ENCODE peak calls at places on chromosome 1, in ten cellular contexts. One of them, this sample, is unnamed.
A peak's percentile ranks its signal among the peaks of the same experiment; 100 is the strongest.

GRCh38 chr1:90719321-90720136 is 2.4 kb upstream of the BARHL2 start:
- DNase-seq in brain microvascular endothelial cell: no peak
- DNase-seq in upper lobe of right lung: no peak
- DNase-seq in psoas muscle: no peak
- DNase-seq in lower lobe of right lung: no peak
- DNase-seq in uterus: no peak
- DNase-seq in body of pancreas: no peak
- DNase-seq in neural progenitor cell: peak; percentile 59
- DNase-seq in esophagus muscularis mucosa: peak; percentile 70
- DNase-seq in endothelial cell of umbilical vein: no peak
- DNase-seq in this sample: peak; percentile 55

GRCh38 chr1:95004013-95004412 is 68.7 kb downstream of the ALG14 start:
- DNase-seq in brain microvascular endothelial cell: no peak
- DNase-seq in upper lobe of right lung: no peak
- DNase-seq in psoas muscle: no peak
- DNase-seq in lower lobe of right lung: no peak
- DNase-seq in uterus: no peak
- DNase-seq in body of pancreas: no peak
- DNase-seq in neural progenitor cell: no peak
- DNase-seq in esophagus muscularis mucosa: peak; percentile 14
- DNase-seq in endothelial cell of umbilical vein: no peak
- DNase-seq in this sample: no peak

GRCh38 chr1:202143768-202144509 is 598 bp downstream of the ARL8A start:
- DNase-seq in brain microvascular endothelial cell: no peak
- DNase-seq in upper lobe of right lung: peak; percentile 77
- DNase-seq in psoas muscle: peak; percentile 73
- DNase-seq in lower lobe of right lung: peak; percentile 75
- DNase-seq in uterus: no peak
- DNase-seq in body of pancreas: peak; percentile 51
- DNase-seq in neural progenitor cell: peak; percentile 62
- DNase-seq in esophagus muscularis mucosa: no peak
- DNase-seq in endothelial cell of umbilical vein: peak; percentile 30
- DNase-seq in this sample: no peak

GRCh38 chr1:225481738-225482137 is 53.9 kb upstream of the LBR start:
- DNase-seq in brain microvascular endothelial cell: no peak
- DNase-seq in upper lobe of right lung: no peak
- DNase-seq in psoas muscle: no peak
- DNase-seq in lower lobe of right lung: no peak
- DNase-seq in uterus: no peak
- DNase-seq in body of pancreas: no peak
- DNase-seq in neural progenitor cell: no peak
- DNase-seq in esophagus muscularis mucosa: peak; percentile 87
- DNase-seq in endothelial cell of umbilical vein: no peak
- DNase-seq in this sample: peak; percentile 19

GRCh38 chr1:185426761-185427698 is 110.0 kb upstream of the IVNS1ABP start:
- DNase-seq in brain microvascular endothelial cell: peak; percentile 49
- DNase-seq in upper lobe of right lung: no peak
- DNase-seq in psoas muscle: no peak
- DNase-seq in lower lobe of right lung: no peak
- DNase-seq in uterus: no peak
- DNase-seq in body of pancreas: peak; percentile 20
- DNase-seq in neural progenitor cell: no peak
- DNase-seq in esophagus muscularis mucosa: no peak
- DNase-seq in endothelial cell of umbilical vein: peak; percentile 92
- DNase-seq in this sample: no peak

GRCh38 chr1:237104096-237104495 is 62.1 kb downstream of the RYR2 start:
- DNase-seq in brain microvascular endothelial cell: no peak
- DNase-seq in upper lobe of right lung: no peak
- DNase-seq in psoas muscle: no peak
- DNase-seq in lower lobe of right lung: no peak
- DNase-seq in uterus: no peak
- DNase-seq in body of pancreas: no peak
- DNase-seq in neural progenitor cell: no peak
- DNase-seq in esophagus muscularis mucosa: no peak
- DNase-seq in endothelial cell of umbilical vein: no peak
- DNase-seq in this sample: no peak

GRCh38 chr1:223708001-223708359 is 4.4 kb upstream of the CAPN2 start:
- DNase-seq in brain microvascular endothelial cell: no peak
- DNase-seq in upper lobe of right lung: no peak
- DNase-seq in psoas muscle: no peak
- DNase-seq in lower lobe of right lung: no peak
- DNase-seq in uterus: no peak
- DNase-seq in body of pancreas: no peak
- DNase-seq in neural progenitor cell: no peak
- DNase-seq in esophagus muscularis mucosa: no peak
- DNase-seq in endothelial cell of umbilical vein: no peak
- DNase-seq in this sample: no peak

GRCh38 chr1:67377253-67377652 is 52.9 kb downstream of the SERBP1 start:
- DNase-seq in brain microvascular endothelial cell: no peak
- DNase-seq in upper lobe of right lung: no peak
- DNase-seq in psoas muscle: no peak
- DNase-seq in lower lobe of right lung: no peak
- DNase-seq in uterus: no peak
- DNase-seq in body of pancreas: no peak
- DNase-seq in neural progenitor cell: no peak
- DNase-seq in esophagus muscularis mucosa: no peak
- DNase-seq in endothelial cell of umbilical vein: no peak
- DNase-seq in this sample: no peak

GRCh38 chr1:226209307-226210059 is 14.0 kb upstream of the MIXL1 start:
- DNase-seq in brain microvascular endothelial cell: no peak
- DNase-seq in upper lobe of right lung: no peak
- DNase-seq in psoas muscle: no peak
- DNase-seq in lower lobe of right lung: no peak
- DNase-seq in uterus: no peak
- DNase-seq in body of pancreas: no peak
- DNase-seq in neural progenitor cell: no peak
- DNase-seq in esophagus muscularis mucosa: no peak
- DNase-seq in endothelial cell of umbilical vein: no peak
- DNase-seq in this sample: no peak

GRCh38 chr1:25869909-25870606 is 5.5 kb downstream of the PAQR7 start:
- DNase-seq in brain microvascular endothelial cell: no peak
- DNase-seq in upper lobe of right lung: peak; percentile 19
- DNase-seq in psoas muscle: peak; percentile 26
- DNase-seq in lower lobe of right lung: no peak
- DNase-seq in uterus: no peak
- DNase-seq in body of pancreas: no peak
- DNase-seq in neural progenitor cell: peak; percentile 47
- DNase-seq in esophagus muscularis mucosa: no peak
- DNase-seq in endothelial cell of umbilical vein: no peak
- DNase-seq in this sample: no peak

GRCh38 chr1:58013237-58013636 is 533.3 kb downstream of the OMA1 start:
- DNase-seq in brain microvascular endothelial cell: no peak
- DNase-seq in upper lobe of right lung: no peak
- DNase-seq in psoas muscle: no peak
- DNase-seq in lower lobe of right lung: no peak
- DNase-seq in uterus: no peak
- DNase-seq in body of pancreas: no peak
- DNase-seq in neural progenitor cell: peak; percentile 41
- DNase-seq in esophagus muscularis mucosa: no peak
- DNase-seq in endothelial cell of umbilical vein: no peak
- DNase-seq in this sample: no peak
- TF ChIP-seq CTCF in brain microvascular endothelial cell: no peak
- TF ChIP-seq CTCF in upper lobe of right lung: no peak
- TF ChIP-seq CTCF in psoas muscle: no peak
- TF ChIP-seq CTCF in lower lobe of right lung: no peak
- TF ChIP-seq CTCF in uterus: no peak
- TF ChIP-seq CTCF in body of pancreas: no peak
- TF ChIP-seq CTCF in neural progenitor cell: peak; percentile 23
- TF ChIP-seq CTCF in esophagus muscularis mucosa: no peak
- TF ChIP-seq CTCF in endothelial cell of umbilical vein: no peak
- TF ChIP-seq CTCF in this sample: no peak

DNA sequence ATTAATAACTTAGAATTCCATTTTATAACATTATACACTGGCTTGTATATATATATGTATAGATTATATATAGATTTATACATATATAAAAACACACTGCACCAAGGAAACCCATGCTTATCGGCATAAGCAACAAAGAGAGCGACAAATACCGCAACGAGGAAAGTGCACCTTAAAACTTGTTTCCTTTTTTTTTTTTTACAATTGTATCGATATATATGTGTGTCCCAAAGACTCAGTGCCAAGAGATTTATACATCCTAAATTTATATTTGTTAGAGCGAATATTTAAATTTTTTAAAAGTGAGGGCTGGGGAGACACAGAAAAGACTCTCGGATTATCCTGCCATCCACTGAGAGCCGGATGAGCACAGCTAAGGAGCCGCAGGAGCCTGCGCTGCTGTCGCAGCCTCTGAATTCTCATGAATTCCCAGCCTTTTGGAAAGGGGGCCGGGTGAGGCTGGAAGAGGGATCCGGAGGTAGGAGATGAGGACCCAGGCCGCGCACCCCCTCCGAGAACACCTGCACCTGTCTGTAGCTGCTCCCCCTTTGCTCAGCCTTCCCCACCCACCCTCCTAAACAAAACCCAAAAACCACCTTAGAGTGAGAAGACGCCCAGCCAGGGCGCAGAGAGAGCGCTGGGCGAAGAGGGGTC is 5.2 kb downstream of the DMRTA2 start:
- DNase-seq in brain microvascular endothelial cell: no peak
- DNase-seq in upper lobe of right lung: no peak
- DNase-seq in psoas muscle: no peak
- DNase-seq in lower lobe of right lung: no peak
- DNase-seq in uterus: no peak
- DNase-seq in body of pancreas: no peak
- DNase-seq in neural progenitor cell: peak; percentile 56
- DNase-seq in esophagus muscularis mucosa: no peak
- DNase-seq in endothelial cell of umbilical vein: no peak
- DNase-seq in this sample: no peak
- H3K27ac ChIP-seq in brain microvascular endothelial cell: no peak overlapping the region
- H3K27ac ChIP-seq in upper lobe of right lung: no peak overlapping the region
- H3K27ac ChIP-seq in psoas muscle: no peak overlapping the region
- H3K27ac ChIP-seq in lower lobe of right lung: no peak overlapping the region
- H3K27ac ChIP-seq in uterus: no peak overlapping the region
- H3K27ac ChIP-seq in body of pancreas: no peak overlapping the region
- H3K27ac ChIP-seq in neural progenitor cell: no peak overlapping the region
- H3K27ac ChIP-seq in esophagus muscularis mucosa: no peak overlapping the region
- H3K27ac ChIP-seq in endothelial cell of umbilical vein: no peak overlapping the region
- H3K27ac ChIP-seq in this sample: no peak overlapping the region

DNA sequence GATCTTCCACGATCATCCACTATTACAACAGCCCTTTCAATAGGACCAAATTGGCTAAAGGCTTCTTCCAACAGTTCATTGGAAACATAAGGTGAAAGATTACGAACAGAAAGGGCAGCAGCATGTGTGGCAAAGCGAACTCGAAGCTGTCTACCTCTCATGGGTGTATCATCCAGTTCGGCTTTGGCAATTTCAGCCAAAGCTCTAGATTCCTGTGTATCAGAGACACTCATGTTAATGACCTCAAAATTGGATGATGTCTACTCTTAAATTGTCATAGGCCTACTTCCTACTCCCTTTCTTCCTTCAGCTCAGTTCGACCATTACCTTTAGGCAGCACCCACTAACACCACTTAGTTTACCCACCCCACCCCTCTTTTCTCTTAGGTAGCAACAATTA is 2.2 kb downstream of the SFPQ start:
- DNase-seq in brain microvascular endothelial cell: no peak
- DNase-seq in upper lobe of right lung: no peak
- DNase-seq in psoas muscle: no peak
- DNase-seq in lower lobe of right lung: no peak
- DNase-seq in uterus: no peak
- DNase-seq in body of pancreas: no peak
- DNase-seq in neural progenitor cell: no peak
- DNase-seq in esophagus muscularis mucosa: no peak
- DNase-seq in endothelial cell of umbilical vein: no peak
- DNase-seq in this sample: no peak
- H3K36me3 ChIP-seq in brain microvascular endothelial cell: peaks cover 62% of the 10 kb centered on the region
- H3K36me3 ChIP-seq in upper lobe of right lung: peaks cover 58% of the 10 kb centered on the region
- H3K36me3 ChIP-seq in psoas muscle: peaks cover 15% of the 10 kb centered on the region
- H3K36me3 ChIP-seq in lower lobe of right lung: peaks cover 56% of the 10 kb centered on the region
- H3K36me3 ChIP-seq in uterus: no peaks in the 10 kb centered on the region
- H3K36me3 ChIP-seq in body of pancreas: peaks cover 28% of the 10 kb centered on the region
- H3K36me3 ChIP-seq in neural progenitor cell: peaks cover 55% of the 10 kb centered on the region
- H3K36me3 ChIP-seq in esophagus muscularis mucosa: peaks cover 52% of the 10 kb centered on the region
- H3K36me3 ChIP-seq in endothelial cell of umbilical vein: peaks cover 35% of the 10 kb centered on the region
- H3K36me3 ChIP-seq in this sample: peaks cover 15% of the 10 kb centered on the region

DNA sequence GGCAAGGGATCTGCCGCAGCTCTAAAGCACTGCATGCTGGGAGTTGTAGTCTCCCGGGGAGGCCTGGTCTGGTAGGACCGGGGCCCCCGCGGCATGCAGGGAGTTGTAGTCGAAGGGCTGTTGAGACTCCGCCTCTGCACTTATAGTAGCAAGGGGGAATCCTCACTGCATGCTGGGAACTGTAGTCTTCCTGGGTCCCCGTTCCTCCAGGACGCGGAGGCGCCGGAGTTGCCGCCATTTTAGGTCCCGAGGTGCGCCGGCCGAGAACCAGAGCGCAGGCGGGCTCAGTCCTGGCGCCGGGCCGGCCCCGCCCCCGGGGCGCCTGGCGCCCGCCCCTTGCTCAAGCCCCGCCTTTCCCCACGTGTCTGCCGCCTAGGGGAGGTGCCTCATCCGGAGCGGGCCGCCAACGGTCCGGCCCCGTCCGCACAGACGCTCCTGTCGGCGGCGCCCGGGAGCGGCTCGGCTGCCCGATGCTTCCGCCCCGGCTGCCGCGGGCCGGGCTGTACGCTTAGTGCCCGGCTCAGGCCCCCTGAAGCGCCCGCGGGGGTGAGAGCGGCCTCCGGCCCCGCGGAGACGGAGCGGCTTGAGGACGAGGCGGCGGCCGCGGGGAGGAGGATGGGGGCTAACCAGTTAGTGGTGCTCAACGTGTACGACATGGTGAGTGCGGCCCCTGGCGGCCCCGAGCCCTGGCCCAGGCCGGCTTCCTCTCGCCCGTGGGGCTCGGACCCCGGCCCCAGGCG is at the start of gene DESI2:
- DNase-seq in brain microvascular endothelial cell: peak; percentile 100
- DNase-seq in upper lobe of right lung: peak; percentile 98
- DNase-seq in psoas muscle: peak; percentile 99
- DNase-seq in lower lobe of right lung: peak; percentile 99
- DNase-seq in uterus: peak; percentile 100
- DNase-seq in body of pancreas: peak; percentile 99
- DNase-seq in neural progenitor cell: peak; percentile 100
- DNase-seq in esophagus muscularis mucosa: peak; percentile 99
- DNase-seq in endothelial cell of umbilical vein: peak; percentile 99
- DNase-seq in this sample: peak; percentile 99
- TF ChIP-seq CTCF in brain microvascular endothelial cell: peak; percentile 57
- TF ChIP-seq CTCF in upper lobe of right lung: peak; percentile 51
- TF ChIP-seq CTCF in psoas muscle: peak; percentile 53
- TF ChIP-seq CTCF in lower lobe of right lung: peak; percentile 62
- TF ChIP-seq CTCF in uterus: peak; percentile 81
- TF ChIP-seq CTCF in body of pancreas: peak; percentile 49
- TF ChIP-seq CTCF in neural progenitor cell: peak; percentile 61
- TF ChIP-seq CTCF in esophagus muscularis mucosa: peak; percentile 52
- TF ChIP-seq CTCF in endothelial cell of umbilical vein: peak; percentile 54
- TF ChIP-seq CTCF in this sample: no peak

DNA sequence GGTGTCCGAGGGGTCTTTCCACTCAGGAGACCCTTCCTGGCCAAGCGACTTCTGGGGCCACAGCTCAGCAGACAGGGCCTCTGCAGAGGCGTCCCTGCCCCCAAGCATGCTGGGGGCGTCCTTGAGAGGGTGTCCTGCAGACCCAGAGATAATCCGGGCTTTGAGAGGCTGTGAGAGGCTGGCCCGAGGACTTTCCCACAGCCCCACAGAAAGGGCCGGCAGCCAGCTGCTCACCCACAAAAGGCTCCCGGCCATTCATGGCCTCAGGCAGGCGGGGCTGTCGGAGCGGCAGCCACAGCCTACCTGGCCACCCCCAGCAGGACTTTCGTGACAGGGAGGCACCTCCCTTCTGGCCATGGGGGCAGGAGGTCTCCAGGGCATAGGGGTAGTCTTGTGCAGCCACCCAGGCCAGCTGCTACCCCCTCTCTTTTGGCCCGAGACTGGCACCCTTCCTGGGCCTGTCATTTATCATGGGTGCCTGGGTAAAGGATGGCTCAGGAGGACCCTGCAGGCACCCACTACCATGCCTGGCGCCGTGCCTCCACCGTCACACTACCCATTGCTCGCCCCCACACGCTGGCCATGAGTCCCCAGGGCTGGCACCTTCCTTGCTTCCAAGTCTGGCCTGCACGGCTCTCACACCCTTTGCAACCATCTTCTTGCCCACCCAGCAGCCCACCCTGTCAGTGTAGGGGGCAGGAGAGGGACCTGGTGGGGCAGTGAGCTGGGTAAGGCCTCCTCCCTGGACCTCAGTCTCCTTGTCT is 11.1 kb upstream of the TNFRSF14 start:
- DNase-seq in brain microvascular endothelial cell: no peak
- DNase-seq in upper lobe of right lung: no peak
- DNase-seq in psoas muscle: no peak
- DNase-seq in lower lobe of right lung: no peak
- DNase-seq in uterus: no peak
- DNase-seq in body of pancreas: no peak
- DNase-seq in neural progenitor cell: peak; percentile 95
- DNase-seq in esophagus muscularis mucosa: no peak
- DNase-seq in endothelial cell of umbilical vein: no peak
- DNase-seq in this sample: no peak
- H3K27ac ChIP-seq in brain microvascular endothelial cell: no peak overlapping the region
- H3K27ac ChIP-seq in upper lobe of right lung: peak overlapping the region; percentile 72
- H3K27ac ChIP-seq in psoas muscle: no peak overlapping the region
- H3K27ac ChIP-seq in lower lobe of right lung: peak overlapping the region; percentile 97
- H3K27ac ChIP-seq in uterus: peak overlapping the region; percentile 84
- H3K27ac ChIP-seq in body of pancreas: peak overlapping the region; percentile 77
- H3K27ac ChIP-seq in neural progenitor cell: peak overlapping the region; percentile 99
- H3K27ac ChIP-seq in esophagus muscularis mucosa: peak overlapping the region; percentile 84
- H3K27ac ChIP-seq in endothelial cell of umbilical vein: no peak overlapping the region
- H3K27ac ChIP-seq in this sample: peak overlapping the region; percentile 92

This sample was measured in vagina.